ENCODE peak calls at places on chromosomes 7 and 10, in four cellular contexts. V is endothelial cell, A is endodermal cell, L is transverse colon. P is an unnamed sample.

GRCh38 chr7:151758994-151759540 is 117.8 kb downstream of the PRKAG2 start:
- DNase-seq in V (no peak), A (no peak), L (no peak), P (no peak)

GRCh38 chr7:149598721-149599308 is 101.2 kb upstream of the ZNF746 start:
- DNase-seq in V (peak; percentile 57), A (peak; percentile 81), L (no peak), P (no peak)

GRCh38 chr10:83301732-83302131 is 837.6 kb upstream of the GHITM start:
- DNase-seq in V (no peak), A (no peak), L (no peak), P (no peak)

GRCh38 chr7:32947420-32947983 is 9.7 kb upstream of the FKBP9 start:
- DNase-seq in V (no peak), A (no peak), L (no peak), P (no peak)

GRCh38 chr7:43112941-43113621 is 634 bp downstream of the HECW1 start:
- DNase-seq in V (peak; percentile 45), A (peak; percentile 90), L (no peak), P (peak; percentile 85)

GRCh38 chr7:101216001-101216859 is 1.2 kb downstream of the PLOD3 start:
- DNase-seq in V (no peak), A (no peak), L (no peak), P (no peak)

GRCh38 chr10:100741386-100742066 is 3.9 kb upstream of the PAX2 start:
- DNase-seq in V (no peak), A (peak; percentile 70), L (no peak), P (no peak)

GRCh38 chr7:88401009-88401623 is 94.4 kb upstream of the STEAP4 start:
- DNase-seq in V (no peak), A (no peak), L (no peak), P (no peak)

GRCh38 chr7:36937754-36938551 is 213.7 kb upstream of the AOAH start:
- DNase-seq in V (no peak), A (no peak), L (no peak), P (no peak)

GRCh38 chr10:75418712-75419111 is 12.7 kb upstream of the LRMDA start:
- DNase-seq in V (no peak), A (no peak), L (no peak), P (no peak)

GRCh38 chr10:91672021-91672608 is 39.2 kb upstream of the PPP1R3C start:
- DNase-seq in V (peak; percentile 12), A (peak; percentile 56), L (no peak), P (no peak)

GRCh38 chr7:55517936-55518689 is 54.2 kb downstream of the VOPP1 start:
- DNase-seq in V (no peak), A (no peak), L (no peak), P (no peak)

GRCh38 chr10:118571123-118571522 is 24.3 kb downstream of the PRLHR start:
- DNase-seq in V (no peak), A (no peak), L (no peak), P (peak; percentile 42)

GRCh38 chr10:19728376-19728775 is 87.9 kb upstream of the PLXDC2 start:
- DNase-seq in V (no peak), A (no peak), L (peak; percentile 10), P (no peak)

GRCh38 chr10:99784731-99785441 is 2.4 kb downstream of the ABCC2 start:
- DNase-seq in V (no peak), A (no peak), L (no peak), P (no peak)

GRCh38 chr10:10727812-10728211 is 289.9 kb upstream of the CELF2 start:
- DNase-seq in V (no peak), A (no peak), L (no peak), P (no peak)

GRCh38 chr7:23925088-23925487 is 215.1 kb downstream of the STK31 start:
- DNase-seq in V (no peak), A (no peak), L (no peak), P (no peak)

GRCh38 chr7:102012941-102013461 is 195.6 kb downstream of the CUX1 start:
- DNase-seq in V (no peak), A (no peak), L (no peak), P (no peak)

GRCh38 chr7:137443616-137444015 is 100.1 kb upstream of the PTN start:
- DNase-seq in V (no peak), A (no peak), L (no peak), P (no peak)

GRCh38 chr10:6494934-6495592 is 85.0 kb downstream of the PRKCQ start:
- DNase-seq in V (no peak), A (no peak), L (no peak), P (peak; percentile 69)

GRCh38 chr7:81331061-81332018 is 412.5 kb upstream of the SEMA3C start:
- DNase-seq in V (no peak), A (no peak), L (no peak), P (no peak)

GRCh38 chr10:98400482-98400881 is 14.5 kb downstream of the PYROXD2 start:
- DNase-seq in V (no peak), A (no peak), L (no peak), P (no peak)

GRCh38 chr7:106358103-106358663 is 73.4 kb upstream of the NAMPT start:
- DNase-seq in V (no peak), A (no peak), L (no peak), P (peak; percentile 8)

GRCh38 chr7:70116244-70116643 is 518.0 kb downstream of the AUTS2 start:
- DNase-seq in V (no peak), A (no peak), L (no peak), P (no peak)

GRCh38 chr7:2497500-2498336 is 21.5 kb upstream of the GRIFIN start:
- DNase-seq in V (peak; percentile 4), A (peak; percentile 71), L (no peak), P (no peak)

GRCh38 chr10:70748801-70749573 is 36.2 kb downstream of the TBATA start:
- DNase-seq in V (no peak), A (no peak), L (no peak), P (no peak)

GRCh38 chr10:71512794-71513379 is 116.2 kb downstream of the CDH23 start:
- DNase-seq in V (no peak), A (no peak), L (no peak), P (no peak)

GRCh38 chr7:21543528-21544302 is 876 bp downstream of the DNAH11 start:
- DNase-seq in V (peak; percentile 22), A (no peak), L (no peak), P (no peak)

GRCh38 chr10:54722075-54722474 is 79.0 kb downstream of the PCDH15 start:
- DNase-seq in V (no peak), A (no peak), L (no peak), P (no peak)

GRCh38 chr10:64113796-64114195 is 592.6 kb downstream of the REEP3 start:
- DNase-seq in V (no peak), A (peak; percentile 69), L (no peak), P (no peak)

GRCh38 chr7:117312593-117312992 is 10.3 kb downstream of the WNT2 start:
- DNase-seq in V (no peak), A (no peak), L (no peak), P (no peak)

GRCh38 chr7:88095-88926 is 104.1 kb upstream of the FAM20C start:
- DNase-seq in V (peak; percentile 33), A (peak; percentile 82), L (no peak), P (peak; percentile 73)
- TF ChIP-seq CTCF in V (no peak), A (peak; percentile 66), L (no peak), P (no peak)

GRCh38 chr10:28281726-28282325 is 21.0 kb downstream of the MPP7 start:
- DNase-seq in V (no peak), A (no peak), L (no peak), P (no peak)
- TF ChIP-seq CTCF in V (no peak), A (no peak), L (no peak), P (no peak)

GRCh38 chr7:119374436-119374835 is 898.5 kb upstream of the KCND2 start:
- DNase-seq in V (no peak), A (no peak), L (no peak), P (no peak)
- TF ChIP-seq CTCF in V (no peak), A (no peak), L (no peak), P (no peak)

GRCh38 chr10:48614481-48615383 is 9.9 kb upstream of the ARHGAP22 start:
- DNase-seq in V (no peak), A (peak; percentile 26), L (no peak), P (no peak)
- TF ChIP-seq CTCF in V (peak; percentile 65), A (peak; percentile 70), L (no peak), P (peak; percentile 29)